ENCODE peak calls at places on chromosomes 16 and 17, in seven cellular contexts. One of them, this sample, is unnamed.

GRCh38 chr17:42819939-42820535 is 4.0 kb downstream of the BECN1 start:
- DNase-seq in CD8-positive, alpha-beta T cell: peak
- DNase-seq in dorsolateral prefrontal cortex: no peak
- DNase-seq in Peyer's patch: peak
- DNase-seq in tibial nerve: no peak
- DNase-seq in IMR-90: peak
- DNase-seq in A549: peak
- DNase-seq in this sample: no peak

GRCh38 chr17:1003972-1004768 is 7.2 kb downstream of the TIMM22 start:
- DNase-seq in dorsolateral prefrontal cortex: no peak
- DNase-seq in CD8-positive, alpha-beta T cell: no peak
- DNase-seq in Peyer's patch: no peak
- DNase-seq in IMR-90: no peak
- DNase-seq in A549: no peak
- DNase-seq in tibial nerve: no peak
- DNase-seq in this sample: no peak

GRCh38 chr16:2905241-2905987 is 6.3 kb upstream of the FLYWCH1 start:
- DNase-seq in dorsolateral prefrontal cortex: peak
- DNase-seq in Peyer's patch: peak
- DNase-seq in IMR-90: peak
- DNase-seq in tibial nerve: peak
- DNase-seq in A549: peak
- DNase-seq in CD8-positive, alpha-beta T cell: peak
- DNase-seq in this sample: peak

GRCh38 chr17:51166987-51167931 is 1.0 kb downstream of the NME2 start:
- DNase-seq in CD8-positive, alpha-beta T cell: peak
- DNase-seq in A549: peak
- DNase-seq in IMR-90: peak
- DNase-seq in tibial nerve: no peak
- DNase-seq in Peyer's patch: peak
- DNase-seq in dorsolateral prefrontal cortex: peak
- DNase-seq in this sample: no peak

GRCh38 chr16:86079185-86079885 is 180.4 kb downstream of the IRF8 start:
- DNase-seq in tibial nerve: no peak
- DNase-seq in CD8-positive, alpha-beta T cell: no peak
- DNase-seq in Peyer's patch: peak
- DNase-seq in IMR-90: no peak
- DNase-seq in A549: no peak
- DNase-seq in dorsolateral prefrontal cortex: no peak
- DNase-seq in this sample: peak

GRCh38 chr16:1777375-1778199 is 4.7 kb upstream of the MRPS34 start:
- DNase-seq in dorsolateral prefrontal cortex: no peak
- DNase-seq in tibial nerve: no peak
- DNase-seq in Peyer's patch: no peak
- DNase-seq in IMR-90: no peak
- DNase-seq in CD8-positive, alpha-beta T cell: no peak
- DNase-seq in A549: no peak
- DNase-seq in this sample: no peak

GRCh38 chr17:4562000-4562969 is 1.9 kb upstream of the GGT6 start:
- DNase-seq in IMR-90: no peak
- DNase-seq in A549: no peak
- DNase-seq in CD8-positive, alpha-beta T cell: no peak
- DNase-seq in dorsolateral prefrontal cortex: no peak
- DNase-seq in tibial nerve: no peak
- DNase-seq in Peyer's patch: peak
- DNase-seq in this sample: no peak

GRCh38 chr17:11506635-11507034 is 91.6 kb upstream of the DNAH9 start:
- DNase-seq in dorsolateral prefrontal cortex: no peak
- DNase-seq in IMR-90: no peak
- DNase-seq in CD8-positive, alpha-beta T cell: no peak
- DNase-seq in A549: peak
- DNase-seq in Peyer's patch: no peak
- DNase-seq in tibial nerve: no peak
- DNase-seq in this sample: no peak

GRCh38 chr17:79629548-79630049 is 18.7 kb upstream of the RBFOX3 start:
- DNase-seq in IMR-90: no peak
- DNase-seq in Peyer's patch: no peak
- DNase-seq in CD8-positive, alpha-beta T cell: no peak
- DNase-seq in tibial nerve: no peak
- DNase-seq in dorsolateral prefrontal cortex: no peak
- DNase-seq in A549: peak
- DNase-seq in this sample: no peak

GRCh38 chr17:81702934-81703746 is at the start of gene MRPL12:
- DNase-seq in A549: peak
- DNase-seq in dorsolateral prefrontal cortex: peak
- DNase-seq in IMR-90: peak
- DNase-seq in CD8-positive, alpha-beta T cell: peak
- DNase-seq in Peyer's patch: peak
- DNase-seq in tibial nerve: peak
- DNase-seq in this sample: peak
- TF ChIP-seq CTCF in A549: no peak
- TF ChIP-seq CTCF in dorsolateral prefrontal cortex: peak
- TF ChIP-seq CTCF in IMR-90: no peak
- TF ChIP-seq CTCF in CD8-positive, alpha-beta T cell: no peak
- TF ChIP-seq CTCF in Peyer's patch: no peak
- TF ChIP-seq CTCF in tibial nerve: peak
- TF ChIP-seq CTCF in this sample: peak

DNA sequence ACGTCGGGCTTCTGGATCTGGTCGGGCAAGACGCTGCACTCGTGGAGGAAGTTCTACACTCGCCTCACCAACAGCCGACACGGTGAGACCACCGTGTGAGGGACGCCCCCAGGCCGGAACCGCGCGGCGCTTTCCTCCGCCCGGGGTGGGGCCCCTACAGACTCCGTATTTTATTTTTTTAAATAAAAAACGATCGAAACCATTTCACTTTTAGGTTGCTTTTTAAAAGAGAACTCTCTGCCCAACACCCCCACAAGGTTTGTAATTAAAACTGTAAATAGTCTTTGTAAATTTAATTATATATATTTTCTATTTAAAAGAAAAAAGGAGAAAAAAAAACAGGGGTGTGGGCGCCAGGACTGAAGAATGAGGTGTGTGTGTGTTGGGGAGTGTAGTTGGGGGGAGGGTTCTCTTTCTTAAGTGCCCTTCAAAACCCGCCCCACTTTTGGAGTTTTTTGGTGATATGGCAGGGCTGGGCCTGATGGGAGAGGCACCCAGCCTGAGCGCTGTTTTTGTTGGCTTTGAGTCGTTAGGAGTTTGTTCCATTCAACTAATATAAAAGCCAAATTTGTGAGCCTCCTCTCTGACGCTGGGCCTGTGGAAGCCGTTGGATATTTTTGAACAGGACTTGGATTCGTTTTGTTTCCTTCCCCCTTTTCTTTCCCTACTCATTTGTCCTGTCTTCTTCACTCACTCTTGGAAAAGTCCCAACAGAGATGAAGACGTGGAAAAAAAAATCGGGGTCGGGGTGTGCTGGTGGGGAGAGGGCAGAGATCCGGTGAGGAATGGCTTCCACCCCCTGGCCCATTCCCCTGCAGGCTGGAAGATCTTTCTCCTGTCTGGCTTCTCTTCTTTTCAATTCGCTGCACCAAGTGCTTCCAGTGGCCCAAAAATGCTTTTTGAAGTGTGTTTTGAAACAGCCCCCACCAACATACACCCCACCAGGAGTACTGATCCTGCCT is 2.3 kb downstream of the FZD2 start:
- DNase-seq in Peyer's patch: no peak
- DNase-seq in dorsolateral prefrontal cortex: no peak
- DNase-seq in CD8-positive, alpha-beta T cell: no peak
- DNase-seq in IMR-90: no peak
- DNase-seq in tibial nerve: no peak
- DNase-seq in A549: no peak
- DNase-seq in this sample: no peak
- H3K27ac ChIP-seq in Peyer's patch: no peak
- H3K27ac ChIP-seq in dorsolateral prefrontal cortex: no peak
- H3K27ac ChIP-seq in CD8-positive, alpha-beta T cell: no peak
- H3K27ac ChIP-seq in IMR-90: peak
- H3K27ac ChIP-seq in tibial nerve: peak
- H3K27ac ChIP-seq in A549: peak
- H3K27ac ChIP-seq in this sample: no peak

GRCh38 chr17:18183334-18184142 is at the start of gene ALKBH5:
- DNase-seq in A549: peak
- DNase-seq in dorsolateral prefrontal cortex: peak
- DNase-seq in Peyer's patch: peak
- DNase-seq in IMR-90: peak
- DNase-seq in CD8-positive, alpha-beta T cell: peak
- DNase-seq in tibial nerve: peak
- DNase-seq in this sample: peak
- TF ChIP-seq CTCF in A549: peak
- TF ChIP-seq CTCF in dorsolateral prefrontal cortex: no peak
- TF ChIP-seq CTCF in Peyer's patch: peak
- TF ChIP-seq CTCF in IMR-90: peak
- TF ChIP-seq CTCF in CD8-positive, alpha-beta T cell: peak
- TF ChIP-seq CTCF in tibial nerve: peak
- TF ChIP-seq CTCF in this sample: no peak

GRCh38 chr17:57484826-57485565 is 228.7 kb downstream of the MSI2 start:
- DNase-seq in Peyer's patch: no peak
- DNase-seq in IMR-90: no peak
- DNase-seq in dorsolateral prefrontal cortex: no peak
- DNase-seq in tibial nerve: no peak
- DNase-seq in CD8-positive, alpha-beta T cell: no peak
- DNase-seq in A549: no peak
- DNase-seq in this sample: no peak
- H3K27ac ChIP-seq in Peyer's patch: no peak
- H3K27ac ChIP-seq in IMR-90: no peak
- H3K27ac ChIP-seq in dorsolateral prefrontal cortex: peak
- H3K27ac ChIP-seq in tibial nerve: no peak
- H3K27ac ChIP-seq in CD8-positive, alpha-beta T cell: no peak
- H3K27ac ChIP-seq in A549: no peak
- H3K27ac ChIP-seq in this sample: no peak

GRCh38 chr17:16922386-16923096 is 49.4 kb downstream of the TNFRSF13B start:
- DNase-seq in A549: peak
- DNase-seq in Peyer's patch: no peak
- DNase-seq in CD8-positive, alpha-beta T cell: no peak
- DNase-seq in tibial nerve: no peak
- DNase-seq in IMR-90: peak
- DNase-seq in dorsolateral prefrontal cortex: no peak
- DNase-seq in this sample: no peak
- TF ChIP-seq CTCF in A549: no peak
- TF ChIP-seq CTCF in Peyer's patch: peak
- TF ChIP-seq CTCF in CD8-positive, alpha-beta T cell: no peak
- TF ChIP-seq CTCF in tibial nerve: no peak
- TF ChIP-seq CTCF in IMR-90: peak
- TF ChIP-seq CTCF in dorsolateral prefrontal cortex: no peak
- TF ChIP-seq CTCF in this sample: no peak

GRCh38 chr16:30457743-30458560 is 12.3 kb upstream of the SEPHS2 start:
- DNase-seq in tibial nerve: no peak
- DNase-seq in IMR-90: no peak
- DNase-seq in Peyer's patch: no peak
- DNase-seq in CD8-positive, alpha-beta T cell: no peak
- DNase-seq in A549: no peak
- DNase-seq in dorsolateral prefrontal cortex: no peak
- DNase-seq in this sample: no peak
- H3K27ac ChIP-seq in tibial nerve: no peak
- H3K27ac ChIP-seq in IMR-90: no peak
- H3K27ac ChIP-seq in Peyer's patch: peak
- H3K27ac ChIP-seq in CD8-positive, alpha-beta T cell: no peak
- H3K27ac ChIP-seq in A549: no peak
- H3K27ac ChIP-seq in dorsolateral prefrontal cortex: no peak
- H3K27ac ChIP-seq in this sample: no peak

DNA sequence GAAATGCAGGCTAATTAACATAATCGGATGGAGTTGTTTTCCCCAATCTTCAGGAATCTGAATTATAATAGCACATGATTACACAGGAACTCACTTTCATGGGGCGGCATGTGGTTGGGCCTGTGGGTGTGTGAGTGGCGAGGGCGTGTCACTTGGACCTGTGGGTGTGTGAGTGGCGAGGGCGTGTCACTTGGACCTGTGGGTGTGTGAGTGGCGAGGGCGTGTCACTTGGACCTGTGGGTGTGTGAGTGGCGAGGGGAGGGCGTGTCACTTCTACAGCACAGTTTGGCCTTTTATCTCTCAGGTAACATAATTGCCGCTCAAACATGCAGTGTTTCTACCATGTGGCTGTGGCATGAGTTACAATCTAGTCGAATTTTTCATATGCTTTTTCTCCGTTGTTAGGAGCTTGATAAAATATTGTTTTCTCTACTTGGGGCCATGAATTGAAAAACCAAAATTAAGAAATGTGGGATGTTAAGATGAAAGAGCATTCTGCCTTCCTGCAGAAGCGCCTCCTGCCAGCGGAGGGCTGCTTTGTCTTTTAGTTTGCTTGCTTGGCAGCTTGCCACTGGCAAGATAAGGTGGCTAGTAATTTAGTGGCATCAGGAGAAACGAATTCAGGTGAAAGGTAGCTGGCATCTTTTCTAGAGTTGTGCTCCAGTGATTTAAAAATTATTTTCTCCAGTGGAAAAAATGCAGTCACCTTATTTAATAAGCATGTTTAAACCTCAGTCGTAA is 36.2 kb downstream of the USP10 start:
- DNase-seq in A549: no peak
- DNase-seq in dorsolateral prefrontal cortex: no peak
- DNase-seq in CD8-positive, alpha-beta T cell: peak
- DNase-seq in tibial nerve: no peak
- DNase-seq in IMR-90: no peak
- DNase-seq in Peyer's patch: peak
- DNase-seq in this sample: no peak
- TF ChIP-seq CTCF in A549: no peak
- TF ChIP-seq CTCF in dorsolateral prefrontal cortex: no peak
- TF ChIP-seq CTCF in CD8-positive, alpha-beta T cell: no peak
- TF ChIP-seq CTCF in tibial nerve: no peak
- TF ChIP-seq CTCF in IMR-90: no peak
- TF ChIP-seq CTCF in Peyer's patch: no peak
- TF ChIP-seq CTCF in this sample: no peak

GRCh38 chr17:34313164-34313563 is 6.1 kb upstream of the CCL8 start:
- DNase-seq in dorsolateral prefrontal cortex: no peak
- DNase-seq in CD8-positive, alpha-beta T cell: no peak
- DNase-seq in Peyer's patch: no peak
- DNase-seq in tibial nerve: no peak
- DNase-seq in A549: no peak
- DNase-seq in IMR-90: peak
- DNase-seq in this sample: no peak
- H3K27ac ChIP-seq in dorsolateral prefrontal cortex: no peak
- H3K27ac ChIP-seq in CD8-positive, alpha-beta T cell: no peak
- H3K27ac ChIP-seq in Peyer's patch: peak
- H3K27ac ChIP-seq in tibial nerve: peak
- H3K27ac ChIP-seq in A549: no peak
- H3K27ac ChIP-seq in IMR-90: peak
- H3K27ac ChIP-seq in this sample: peak

DNA sequence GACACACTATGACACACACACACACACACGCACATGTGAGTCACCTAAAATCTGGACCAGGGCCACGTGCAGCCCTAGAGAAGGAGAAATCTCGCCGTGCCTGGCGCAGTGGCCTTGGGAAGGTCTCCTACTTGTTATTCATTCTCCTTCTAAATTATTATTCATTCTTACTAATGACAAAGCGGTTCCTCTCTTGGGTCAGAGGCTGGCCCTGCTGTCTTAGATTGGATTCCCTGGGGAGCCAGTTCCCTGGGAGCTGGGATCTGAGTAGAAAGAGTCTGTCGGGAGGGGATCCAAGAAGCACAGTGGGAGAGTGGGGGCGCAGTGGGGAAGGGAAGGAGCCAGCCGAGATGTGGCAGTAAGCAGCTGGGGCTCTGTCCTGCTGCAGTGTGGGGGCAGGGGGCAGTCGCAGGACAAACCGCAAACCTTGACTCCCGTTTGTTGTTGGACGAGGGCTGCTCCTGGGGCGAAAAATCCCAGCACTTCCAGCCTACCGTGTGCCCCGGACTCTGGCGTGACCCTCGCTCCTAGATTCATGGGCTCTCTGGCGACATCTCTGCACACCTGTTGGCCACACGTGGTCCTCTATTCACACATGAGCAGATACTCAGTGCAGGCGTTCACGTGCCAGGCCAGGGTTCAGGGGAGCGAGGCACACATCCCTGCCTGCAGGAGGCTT is 18.7 kb upstream of the JPH3 start:
- DNase-seq in tibial nerve: no peak
- DNase-seq in A549: no peak
- DNase-seq in dorsolateral prefrontal cortex: no peak
- DNase-seq in CD8-positive, alpha-beta T cell: no peak
- DNase-seq in IMR-90: peak
- DNase-seq in Peyer's patch: no peak
- DNase-seq in this sample: no peak
- TF ChIP-seq CTCF in tibial nerve: no peak
- TF ChIP-seq CTCF in A549: no peak
- TF ChIP-seq CTCF in dorsolateral prefrontal cortex: no peak
- TF ChIP-seq CTCF in CD8-positive, alpha-beta T cell: no peak
- TF ChIP-seq CTCF in IMR-90: no peak
- TF ChIP-seq CTCF in Peyer's patch: no peak
- TF ChIP-seq CTCF in this sample: no peak